ENCODE peak calls at places on chromosomes 4 and X, in seven cellular contexts. D is central memory CD4-positive, alpha-beta T cell; O is stimulated activated CD4-positive, alpha-beta T cell treated with anti-CD3 and anti-CD28 coated beads, Interleukin-2, amount 100 ng/mL, for 48 hours; A is activated CD4-positive, alpha-beta T cell treated with anti-CD3 and anti-CD28 coated beads for 1 hour; B is HFF-Myc; V is HEK293T; W is AG10803. T is an unnamed sample.

GRCh38 chr4:153488006-153488718 is 22.0 kb downstream of the TMEM131L start:
- DNase-seq in D (peak; percentile 85), O (peak; percentile 58), A (peak; percentile 51), B (no peak), V (no peak), W (no peak), T (no peak)

GRCh38 chr4:26463386-26463785 is 26.9 kb downstream of the CCKAR start:
- DNase-seq in D (no peak), O (no peak), A (no peak), B (no peak), V (no peak), W (no peak), T (no peak)

GRCh38 chr4:165872443-165873297 is at the start of gene TLL1:
- DNase-seq in D (no peak), O (no peak), A (no peak), B (no peak), V (peak; percentile 34), W (no peak), T (peak; percentile 55)

GRCh38 chr4:107913283-107913899 is 18.0 kb upstream of the CYP2U1 start:
- DNase-seq in D (peak; percentile 56), O (peak; percentile 25), A (no peak), B (no peak), V (peak; percentile 52), W (peak; percentile 75), T (peak; percentile 88)

GRCh38 chrX:123869488-123869887 is 9.6 kb downstream of the XIAP start:
- DNase-seq in D (no peak), O (no peak), A (no peak), B (no peak), V (no peak), W (no peak), T (no peak)

GRCh38 chrX:115504167-115504566 is 56.8 kb upstream of the PLS3 start:
- DNase-seq in D (no peak), O (no peak), A (no peak), B (no peak), V (no peak), W (no peak), T (no peak)

GRCh38 chr4:147491076-147491475 is 10.2 kb downstream of the EDNRA start:
- DNase-seq in D (no peak), O (no peak), A (no peak), B (no peak), V (no peak), W (no peak), T (peak; percentile 48)

GRCh38 chrX:140524556-140524955 is 19.7 kb upstream of the SOX3 start:
- DNase-seq in D (no peak), O (no peak), A (no peak), B (no peak), V (no peak), W (peak; percentile 78), T (peak; percentile 39)

GRCh38 chr4:124703154-124703553 is 9.4 kb downstream of the ANKRD50 start:
- DNase-seq in D (no peak), O (no peak), A (no peak), B (no peak), V (no peak), W (no peak), T (no peak)

GRCh38 chr4:54281060-54281781 is 52.1 kb downstream of the PDGFRA start:
- DNase-seq in D (no peak), O (no peak), A (no peak), B (peak; percentile 71), V (no peak), W (peak; percentile 99), T (no peak)

GRCh38 chr4:10006604-10007435 is 14.5 kb downstream of the SLC2A9 start:
- DNase-seq in D (no peak), O (no peak), A (no peak), B (no peak), V (no peak), W (peak; percentile 20), T (peak; percentile 58)

GRCh38 chr4:139651282-139652194 is 14.1 kb upstream of the MGST2 start:
- DNase-seq in D (peak; percentile 49), O (peak; percentile 65), A (peak; percentile 50), B (peak; percentile 59), V (peak; percentile 71), W (peak; percentile 81), T (peak; percentile 84)

GRCh38 chr4:76962406-76963135 is 13.0 kb downstream of the SEPTIN11 start:
- DNase-seq in D (no peak), O (no peak), A (no peak), B (no peak), V (no peak), W (no peak), T (peak; percentile 54)

GRCh38 chrX:13197961-13198761 is 121.7 kb downstream of the ATXN3L start:
- DNase-seq in D (no peak), O (no peak), A (no peak), B (no peak), V (no peak), W (no peak), T (no peak)

GRCh38 chr4:70531981-70532380 is 13.6 kb downstream of the AMTN start:
- DNase-seq in D (no peak), O (no peak), A (no peak), B (no peak), V (peak; percentile 16), W (no peak), T (no peak)

GRCh38 chrX:154309041-154309775 is 13.6 kb downstream of the TKTL1 start:
- DNase-seq in D (no peak), O (no peak), A (no peak), B (no peak), V (no peak), W (no peak), T (no peak)